ENCODE peak calls at places on chromosomes 11 and 22, in seven cellular contexts. B is activated CD8-positive, alpha-beta memory T cell treated with anti-CD3 and anti-CD28 coated beads, Interleukin-2, amount 50 U/mL, for 48 hours; Q is dorsolateral prefrontal cortex; S is myocyte; G is GOT3; N is NCI-H446; W is cardiac septum. P is an unnamed sample.

GRCh38 chr11:120546312-120547205 is 35.0 kb downstream of the GRIK4 start:
- DNase-seq in W (no peak), S (peak; percentile 98), G (peak; percentile 39), Q (no peak), B (no peak), N (peak; percentile 46), P (peak; percentile 80)

GRCh38 chr22:41302016-41302767 is 867 bp downstream of the ZC3H7B start:
- DNase-seq in Q (no peak), S (peak; percentile 19), W (no peak), B (peak; percentile 62), N (no peak), G (no peak), P (no peak)

GRCh38 chr11:63537293-63538101 is 889 bp downstream of the PLAAT4 start:
- DNase-seq in W (peak; percentile 81), G (no peak), S (peak; percentile 88), N (peak; percentile 79), B (no peak), Q (peak; percentile 79), P (peak; percentile 86)

GRCh38 chr11:71478216-71478840 is 25.3 kb downstream of the NADSYN1 start:
- DNase-seq in Q (no peak), N (no peak), G (no peak), B (no peak), W (no peak), S (no peak), P (no peak)

GRCh38 chr11:13759050-13759449 is 90.6 kb downstream of the FAR1 start:
- DNase-seq in Q (no peak), N (no peak), G (no peak), W (no peak), B (no peak), S (no peak), P (no peak)

GRCh38 chr22:42747701-42748513 is 27.2 kb upstream of the A4GALT start:
- DNase-seq in G (no peak), N (peak; percentile 58), W (no peak), S (peak; percentile 50), B (no peak), Q (no peak), P (no peak)

GRCh38 chr11:19892876-19893275 is 180.2 kb downstream of the NAV2 start:
- DNase-seq in G (no peak), N (no peak), W (no peak), Q (no peak), S (no peak), B (no peak), P (no peak)

GRCh38 chr22:17205432-17205831 is 13.8 kb downstream of the ADA2 start:
- DNase-seq in Q (no peak), G (no peak), W (no peak), S (peak; percentile 53), N (no peak), B (no peak), P (no peak)

GRCh38 chr11:2471048-2471803 is 26.4 kb downstream of the KCNQ1 start:
- DNase-seq in N (no peak), W (peak; percentile 51), Q (no peak), G (no peak), S (no peak), B (peak; percentile 38), P (no peak)

GRCh38 chr22:41197046-41197807 is 7.9 kb upstream of the L3MBTL2 start:
- DNase-seq in G (peak; percentile 56), S (peak; percentile 75), W (peak; percentile 92), Q (peak; percentile 70), N (peak; percentile 80), B (peak; percentile 91), P (peak; percentile 90)

GRCh38 chr22:40708177-40708576 is 28.9 kb downstream of the MCHR1 start:
- DNase-seq in N (no peak), Q (no peak), B (no peak), G (no peak), W (no peak), S (no peak), P (no peak)

GRCh38 chr11:35354644-35355043 is 64.7 kb downstream of the SLC1A2 start:
- DNase-seq in Q (peak; percentile 73), S (peak; percentile 60), N (no peak), B (no peak), G (no peak), W (no peak), P (no peak)

GRCh38 chr11:64331569-64332371 is 8.2 kb upstream of the CCDC88B start:
- DNase-seq in N (peak; percentile 73), B (peak; percentile 87), W (peak; percentile 90), Q (peak; percentile 35), S (peak; percentile 90), G (peak; percentile 64), P (no peak)

GRCh38 chr11:16082532-16083055 is 273.8 kb downstream of the SOX6 start:
- DNase-seq in N (peak; percentile 72), Q (no peak), B (no peak), W (no peak), S (no peak), G (no peak), P (no peak)

GRCh38 chr22:42695294-42695693 is 25.4 kb downstream of the A4GALT start:
- DNase-seq in W (peak; percentile 84), B (no peak), Q (peak; percentile 14), S (peak; percentile 41), G (no peak), N (no peak), P (no peak)

GRCh38 chr22:26542831-26543230 is 30.6 kb upstream of the TFIP11 start:
- DNase-seq in S (peak; percentile 66), Q (no peak), W (no peak), G (no peak), B (no peak), N (no peak), P (no peak)

GRCh38 chr22:29032584-29032983 is 29.0 kb downstream of the C22orf31 start:
- DNase-seq in S (no peak), G (no peak), B (no peak), Q (no peak), W (no peak), N (no peak), P (no peak)

GRCh38 chr11:61761440-61762163 is 9.2 kb downstream of the MYRF start:
- DNase-seq in Q (no peak), N (no peak), G (no peak), B (no peak), S (no peak), W (no peak), P (no peak)

GRCh38 chr11:75478690-75479597 is 45.9 kb upstream of the KLHL35 start:
- DNase-seq in W (no peak), Q (no peak), B (no peak), N (no peak), S (no peak), G (no peak), P (no peak)

GRCh38 chr11:48012051-48012391 is 31.7 kb downstream of the PTPRJ start:
- DNase-seq in W (peak; percentile 29), S (no peak), G (no peak), N (no peak), B (peak; percentile 74), Q (no peak), P (no peak)

GRCh38 chr11:69308936-69309799 is 15.2 kb downstream of the MYEOV start:
- DNase-seq in B (peak; percentile 47), W (peak; percentile 50), N (no peak), S (no peak), G (no peak), Q (no peak), P (peak; percentile 66)

GRCh38 chr11:120336641-120337132 is 474 bp downstream of the ARHGEF12 start:
- DNase-seq in B (peak; percentile 73), N (peak; percentile 64), W (no peak), S (peak; percentile 56), G (no peak), Q (no peak), P (peak; percentile 84)

GRCh38 chr11:34565417-34566208 is 52.0 kb upstream of the ELF5 start:
- DNase-seq in Q (no peak), W (no peak), N (no peak), B (no peak), G (no peak), S (peak; percentile 44), P (no peak)

GRCh38 chr22:19812910-19813309 is 41.8 kb downstream of the GNB1L start:
- DNase-seq in S (no peak), N (no peak), G (no peak), Q (peak; percentile 2), W (peak; percentile 36), B (no peak), P (peak; percentile 40)

GRCh38 chr11:19691815-19692214 is 20.8 kb upstream of the NAV2 start:
- DNase-seq in W (no peak), Q (no peak), S (peak; percentile 63), N (peak; percentile 95), B (no peak), G (no peak), P (no peak)

GRCh38 chr11:45209904-45210699 is 63.7 kb downstream of the PRDM11 start:
- DNase-seq in N (peak; percentile 58), W (peak; percentile 88), G (no peak), S (no peak), Q (peak; percentile 86), B (no peak), P (peak; percentile 91)

GRCh38 chr11:126874831-126875230 is 125.7 kb downstream of the KIRREL3 start:
- DNase-seq in W (peak; percentile 47), Q (no peak), N (no peak), G (no peak), B (no peak), S (no peak), P (no peak)

GRCh38 chr11:126319374-126319740 is 15.5 kb downstream of the DCPS start:
- DNase-seq in Q (no peak), B (no peak), N (no peak), G (no peak), W (no peak), S (peak; percentile 45), P (no peak)

GRCh38 chr22:45302047-45302446 is 7.7 kb upstream of the FAM118A start:
- DNase-seq in B (no peak), N (peak; percentile 15), G (no peak), S (peak; percentile 31), Q (no peak), W (no peak), P (no peak)

GRCh38 chr11:113373306-113373705 is 14.3 kb upstream of the ANKK1 start:
- DNase-seq in B (no peak), Q (no peak), S (peak; percentile 63), G (no peak), N (peak; percentile 35), W (no peak), P (no peak)

GRCh38 chr11:34184505-34185015 is 79.1 kb downstream of the NAT10 start:
- DNase-seq in W (no peak), Q (no peak), B (no peak), G (no peak), S (peak; percentile 85), N (peak; percentile 42), P (no peak)

GRCh38 chr11:32829157-32829679 is 509 bp upstream of the PRRG4 start:
- DNase-seq in W (no peak), Q (no peak), N (no peak), B (no peak), G (peak; percentile 11), S (no peak), P (no peak)